ENCODE peak calls at places on chromosomes 12 and 14, in five cellular contexts. One of them, this sample, is unnamed. For H3K27me3, the result is how much of the 10 kb centered on the place peaks cover.

GRCh38 chr14:70011098-70011497 is 131.9 kb downstream of the SMOC1 start:
- DNase-seq in mammary epithelial cell: peak
- DNase-seq in fibroblast of lung: no peak
- DNase-seq in heart left ventricle: no peak
- DNase-seq in prostate gland: no peak
- DNase-seq in this sample: no peak

GRCh38 chr12:132761032-132761910 is at the start of gene ANKLE2:
- DNase-seq in prostate gland: no peak
- DNase-seq in fibroblast of lung: peak
- DNase-seq in heart left ventricle: peak
- DNase-seq in mammary epithelial cell: peak
- DNase-seq in this sample: no peak

GRCh38 chr14:104559769-104560585 is 19.6 kb upstream of the C14orf180 start:
- DNase-seq in heart left ventricle: peak
- DNase-seq in prostate gland: no peak
- DNase-seq in mammary epithelial cell: no peak
- DNase-seq in fibroblast of lung: no peak
- DNase-seq in this sample: no peak

GRCh38 chr14:102590667-102591099 is 1.8 kb upstream of the RCOR1 start:
- DNase-seq in heart left ventricle: peak
- DNase-seq in prostate gland: no peak
- DNase-seq in fibroblast of lung: peak
- DNase-seq in mammary epithelial cell: peak
- DNase-seq in this sample: no peak

GRCh38 chr12:40921563-40922163 is 229.4 kb downstream of the CNTN1 start:
- DNase-seq in mammary epithelial cell: no peak
- DNase-seq in fibroblast of lung: peak
- DNase-seq in prostate gland: no peak
- DNase-seq in heart left ventricle: no peak
- DNase-seq in this sample: no peak

GRCh38 chr14:82667501-82667900 is 1133.8 kb upstream of the SEL1L start:
- DNase-seq in prostate gland: peak
- DNase-seq in heart left ventricle: no peak
- DNase-seq in fibroblast of lung: peak
- DNase-seq in mammary epithelial cell: no peak
- DNase-seq in this sample: no peak

GRCh38 chr14:94028450-94028826 is 2.3 kb downstream of the OTUB2 start:
- DNase-seq in mammary epithelial cell: peak
- DNase-seq in prostate gland: no peak
- DNase-seq in heart left ventricle: no peak
- DNase-seq in fibroblast of lung: no peak
- DNase-seq in this sample: no peak

GRCh38 chr14:95562892-95563685 is 28.2 kb downstream of the GLRX5 start:
- DNase-seq in mammary epithelial cell: no peak
- DNase-seq in heart left ventricle: no peak
- DNase-seq in fibroblast of lung: peak
- DNase-seq in prostate gland: no peak
- DNase-seq in this sample: no peak

GRCh38 chr12:122981587-122982493 is 1.4 kb downstream of the ARL6IP4 start:
- DNase-seq in prostate gland: no peak
- DNase-seq in fibroblast of lung: no peak
- DNase-seq in heart left ventricle: no peak
- DNase-seq in mammary epithelial cell: no peak
- DNase-seq in this sample: no peak

GRCh38 chr14:36975834-36976233 is 196.6 kb downstream of the SLC25A21 start:
- DNase-seq in fibroblast of lung: peak
- DNase-seq in heart left ventricle: no peak
- DNase-seq in prostate gland: no peak
- DNase-seq in mammary epithelial cell: peak
- DNase-seq in this sample: no peak

GRCh38 chr14:100532916-100533630 is 54.1 kb downstream of the BEGAIN start:
- DNase-seq in fibroblast of lung: peak
- DNase-seq in heart left ventricle: no peak
- DNase-seq in mammary epithelial cell: no peak
- DNase-seq in prostate gland: peak
- DNase-seq in this sample: no peak

GRCh38 chr14:82079553-82079952 is 545.9 kb upstream of the SEL1L start:
- DNase-seq in heart left ventricle: no peak
- DNase-seq in prostate gland: no peak
- DNase-seq in mammary epithelial cell: no peak
- DNase-seq in fibroblast of lung: no peak
- DNase-seq in this sample: no peak

GRCh38 chr14:96267336-96267735 is 11.3 kb downstream of the BDKRB1 start:
- DNase-seq in heart left ventricle: no peak
- DNase-seq in prostate gland: peak
- DNase-seq in fibroblast of lung: peak
- DNase-seq in mammary epithelial cell: peak
- DNase-seq in this sample: peak

GRCh38 chr14:22650960-22651521 is 6.9 kb upstream of the OR6J1 start:
- DNase-seq in prostate gland: no peak
- DNase-seq in heart left ventricle: no peak
- DNase-seq in fibroblast of lung: peak
- DNase-seq in mammary epithelial cell: peak
- DNase-seq in this sample: no peak

GRCh38 chr12:77667101-77667500 is 163.6 kb upstream of the NAV3 start:
- DNase-seq in prostate gland: no peak
- DNase-seq in heart left ventricle: no peak
- DNase-seq in mammary epithelial cell: peak
- DNase-seq in fibroblast of lung: peak
- DNase-seq in this sample: no peak

GRCh38 chr14:66359500-66359899 is 126.7 kb upstream of the CCDC196 start:
- DNase-seq in mammary epithelial cell: peak
- DNase-seq in fibroblast of lung: peak
- DNase-seq in prostate gland: peak
- DNase-seq in heart left ventricle: no peak
- DNase-seq in this sample: no peak

GRCh38 chr12:131527092-131527491 is 183.8 kb upstream of the SFSWAP start:
- DNase-seq in prostate gland: no peak
- DNase-seq in mammary epithelial cell: no peak
- DNase-seq in fibroblast of lung: no peak
- DNase-seq in heart left ventricle: no peak
- DNase-seq in this sample: no peak

GRCh38 chr14:70842851-70843462 is 33.6 kb upstream of the MAP3K9 start:
- DNase-seq in heart left ventricle: no peak
- DNase-seq in mammary epithelial cell: no peak
- DNase-seq in prostate gland: no peak
- DNase-seq in fibroblast of lung: no peak
- DNase-seq in this sample: no peak

GRCh38 chr14:101408077-101408831 is 153.0 kb upstream of the DIO3 start:
- DNase-seq in fibroblast of lung: peak
- DNase-seq in mammary epithelial cell: no peak
- DNase-seq in prostate gland: no peak
- DNase-seq in heart left ventricle: no peak
- DNase-seq in this sample: peak

GRCh38 chr14:55389330-55389729 is 22.3 kb downstream of the ATG14 start:
- DNase-seq in heart left ventricle: no peak
- DNase-seq in fibroblast of lung: peak
- DNase-seq in prostate gland: no peak
- DNase-seq in mammary epithelial cell: no peak
- DNase-seq in this sample: peak

GRCh38 chr12:96419576-96420254 is 19.5 kb upstream of the CDK17 start:
- DNase-seq in fibroblast of lung: no peak
- DNase-seq in heart left ventricle: no peak
- DNase-seq in prostate gland: no peak
- DNase-seq in mammary epithelial cell: no peak
- DNase-seq in this sample: no peak

GRCh38 chr14:22375321-22375930 is 213.6 kb downstream of the DAD1 start:
- DNase-seq in prostate gland: no peak
- DNase-seq in mammary epithelial cell: peak
- DNase-seq in heart left ventricle: no peak
- DNase-seq in fibroblast of lung: peak
- DNase-seq in this sample: no peak

GRCh38 chr12:47741340-47741703 is 16.0 kb upstream of the ENDOU start:
- DNase-seq in prostate gland: no peak
- DNase-seq in heart left ventricle: peak
- DNase-seq in fibroblast of lung: peak
- DNase-seq in mammary epithelial cell: peak
- DNase-seq in this sample: no peak

GRCh38 chr14:69741055-69741454 is 25.9 kb upstream of the SRSF5 start:
- DNase-seq in mammary epithelial cell: peak
- DNase-seq in fibroblast of lung: no peak
- DNase-seq in prostate gland: no peak
- DNase-seq in heart left ventricle: no peak
- DNase-seq in this sample: no peak

GRCh38 chr12:115599251-115599811 is 678.2 kb downstream of the MED13L start:
- DNase-seq in prostate gland: no peak
- DNase-seq in fibroblast of lung: no peak
- DNase-seq in heart left ventricle: peak
- DNase-seq in mammary epithelial cell: no peak
- DNase-seq in this sample: no peak

GRCh38 chr12:2168808-2169207 is 116.0 kb downstream of the CACNA1C start:
- DNase-seq in fibroblast of lung: no peak
- DNase-seq in mammary epithelial cell: peak
- DNase-seq in prostate gland: no peak
- DNase-seq in heart left ventricle: no peak
- DNase-seq in this sample: no peak

GRCh38 chr12:123732251-123732650 is 20.1 kb downstream of the ATP6V0A2 start:
- DNase-seq in fibroblast of lung: no peak
- DNase-seq in prostate gland: no peak
- DNase-seq in heart left ventricle: no peak
- DNase-seq in mammary epithelial cell: no peak
- DNase-seq in this sample: no peak

GRCh38 chr12:7637641-7638040 is 28.1 kb downstream of the APOBEC1 start:
- DNase-seq in mammary epithelial cell: no peak
- DNase-seq in heart left ventricle: no peak
- DNase-seq in fibroblast of lung: no peak
- DNase-seq in prostate gland: no peak
- DNase-seq in this sample: no peak

GRCh38 chr14:38623661-38624060 is 367.8 kb upstream of the CLEC14A start:
- DNase-seq in prostate gland: no peak
- DNase-seq in heart left ventricle: no peak
- DNase-seq in mammary epithelial cell: no peak
- DNase-seq in fibroblast of lung: no peak
- DNase-seq in this sample: peak

GRCh38 chr14:38616959-38617358 is 361.1 kb upstream of the CLEC14A start:
- DNase-seq in heart left ventricle: no peak
- DNase-seq in fibroblast of lung: no peak
- DNase-seq in mammary epithelial cell: no peak
- DNase-seq in prostate gland: no peak
- DNase-seq in this sample: no peak

DNA sequence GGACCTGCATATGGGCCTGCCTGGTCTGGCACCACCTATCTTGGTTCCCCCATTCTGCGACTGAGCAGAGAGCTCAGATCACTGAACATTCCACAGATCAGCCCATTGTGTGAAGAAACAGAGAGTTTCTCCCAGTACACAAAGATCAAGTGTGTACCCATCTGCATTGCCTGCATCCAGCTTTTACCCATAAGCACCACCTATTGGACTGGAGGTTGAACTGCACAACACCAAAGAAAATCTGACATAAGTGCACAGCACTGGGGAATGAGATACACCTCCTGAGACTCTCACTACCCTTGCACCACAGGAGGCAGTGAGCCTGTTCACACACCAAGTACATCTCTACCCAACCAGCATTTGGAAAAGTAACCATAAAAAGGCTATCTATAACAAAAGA is 362.6 kb upstream of the CLEC14A start:
- DNase-seq in heart left ventricle: no peak
- DNase-seq in mammary epithelial cell: no peak
- DNase-seq in prostate gland: no peak
- DNase-seq in fibroblast of lung: no peak
- DNase-seq in this sample: no peak
- TF ChIP-seq CTCF in heart left ventricle: no peak
- TF ChIP-seq CTCF in mammary epithelial cell: no peak
- TF ChIP-seq CTCF in prostate gland: no peak
- TF ChIP-seq CTCF in fibroblast of lung: no peak
- TF ChIP-seq CTCF in this sample: no peak

DNA sequence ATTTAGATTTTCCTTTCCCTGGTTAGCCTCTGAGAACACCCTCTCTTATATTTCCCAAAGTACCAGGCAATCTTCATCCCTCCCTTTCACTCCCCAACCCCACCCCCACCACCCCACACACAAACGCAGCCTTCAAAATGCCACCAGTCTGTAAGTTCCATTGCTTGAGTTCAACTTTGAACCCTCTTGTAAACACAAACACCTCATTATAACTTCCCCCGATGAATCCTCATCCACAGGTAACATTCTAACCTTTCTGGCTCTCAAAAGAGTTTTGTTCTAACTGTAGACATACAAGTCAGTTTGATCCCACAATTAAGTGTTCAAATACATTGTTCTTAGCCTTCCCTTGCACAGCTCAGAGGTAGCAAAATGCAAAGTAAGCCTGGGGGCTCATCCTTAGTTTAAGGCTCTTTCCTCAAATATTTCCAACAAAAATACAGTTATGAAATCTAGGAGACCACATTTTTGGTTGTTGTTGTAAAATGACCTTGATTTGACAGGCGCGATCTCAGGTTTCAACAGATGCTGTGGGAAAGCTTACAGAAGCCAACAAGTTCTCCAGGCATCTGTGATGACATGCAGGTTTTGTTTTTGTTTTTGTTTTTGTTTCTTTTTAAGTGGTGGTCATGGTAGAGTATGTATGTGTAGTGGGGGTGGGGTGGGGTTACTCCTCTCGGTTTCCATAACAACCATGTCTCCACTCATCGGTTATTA is 199.6 kb upstream of the FOXN3 start:
- DNase-seq in mammary epithelial cell: no peak
- DNase-seq in prostate gland: no peak
- DNase-seq in heart left ventricle: no peak
- DNase-seq in fibroblast of lung: peak
- DNase-seq in this sample: no peak
- H3K4me3 ChIP-seq in mammary epithelial cell: no peak
- H3K4me3 ChIP-seq in prostate gland: no peak
- H3K4me3 ChIP-seq in heart left ventricle: peak
- H3K4me3 ChIP-seq in fibroblast of lung: no peak
- H3K4me3 ChIP-seq in this sample: no peak

GRCh38 chr12:53931844-53932581 is 6.6 kb upstream of the HOXC13 start:
- DNase-seq in prostate gland: no peak
- DNase-seq in heart left ventricle: no peak
- DNase-seq in fibroblast of lung: no peak
- DNase-seq in mammary epithelial cell: no peak
- DNase-seq in this sample: no peak
- H3K27me3 ChIP-seq in prostate gland: half or more
- H3K27me3 ChIP-seq in heart left ventricle: half or more
- H3K27me3 ChIP-seq in fibroblast of lung: half or more
- H3K27me3 ChIP-seq in mammary epithelial cell: under half
- H3K27me3 ChIP-seq in this sample: half or more

GRCh38 chr14:41782488-41782887 is 175.8 kb downstream of the LRFN5 start:
- DNase-seq in mammary epithelial cell: no peak
- DNase-seq in heart left ventricle: no peak
- DNase-seq in prostate gland: no peak
- DNase-seq in fibroblast of lung: no peak
- DNase-seq in this sample: no peak

GRCh38 chr14:41783403-41783802 is 176.7 kb downstream of the LRFN5 start:
- DNase-seq in heart left ventricle: no peak
- DNase-seq in prostate gland: no peak
- DNase-seq in fibroblast of lung: no peak
- DNase-seq in mammary epithelial cell: no peak
- DNase-seq in this sample: no peak

DNA sequence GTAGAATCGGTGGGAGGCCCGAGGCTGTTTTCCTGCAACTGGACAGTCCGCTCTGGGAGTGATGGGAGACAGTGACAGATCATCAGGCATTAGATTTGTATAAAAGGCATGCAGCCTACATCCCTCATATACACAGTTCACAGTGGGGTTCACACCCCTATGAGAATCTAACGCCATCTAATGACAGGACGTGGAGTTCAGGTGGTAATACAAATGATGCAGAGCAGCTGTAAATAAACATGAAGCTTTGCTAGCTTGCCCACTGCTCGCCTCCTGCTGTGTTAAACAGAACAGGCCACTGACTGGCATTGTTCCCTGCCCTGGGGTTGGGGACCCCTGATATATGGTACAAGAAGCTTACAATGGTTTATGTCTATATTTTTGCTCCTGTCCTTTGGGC is 179.0 kb downstream of the LRFN5 start:
- DNase-seq in heart left ventricle: no peak
- DNase-seq in fibroblast of lung: no peak
- DNase-seq in prostate gland: no peak
- DNase-seq in mammary epithelial cell: no peak
- DNase-seq in this sample: no peak
- TF ChIP-seq CTCF in heart left ventricle: no peak
- TF ChIP-seq CTCF in fibroblast of lung: no peak
- TF ChIP-seq CTCF in prostate gland: no peak
- TF ChIP-seq CTCF in mammary epithelial cell: no peak
- TF ChIP-seq CTCF in this sample: no peak

This sample was measured in BJ.